ENCODE peak calls at places on chromosomes 16 and 17, in seven cellular contexts. B, M, Z, P, N, Y and D are unnamed samples.

GRCh38 chr16:80948886-80949502 is 57.7 kb downstream of the CMC2 start:
- DNase-seq in B (peak), M (peak), Z (peak), P (peak), N (peak), Y (no peak), D (peak)

GRCh38 chr17:63555475-63556156 is 5.3 kb downstream of the DCAF7 start:
- DNase-seq in B (no peak), M (no peak), Z (no peak), P (no peak), N (no peak), Y (no peak), D (no peak)

GRCh38 chr17:47905221-47905733 is 9.2 kb downstream of the SP2 start:
- DNase-seq in B (no peak), M (peak), Z (peak), P (peak), N (no peak), Y (peak), D (no peak)

GRCh38 chr17:32504166-32504990 is 17.6 kb downstream of the CDK5R1 start:
- DNase-seq in B (no peak), M (peak), Z (no peak), P (no peak), N (no peak), Y (no peak), D (no peak)

GRCh38 chr17:2631211-2631610 is 37.8 kb downstream of the PAFAH1B1 start:
- DNase-seq in B (no peak), M (no peak), Z (no peak), P (no peak), N (no peak), Y (no peak), D (no peak)

GRCh38 chr17:54901230-54901847 is 687 bp downstream of the TOM1L1 start:
- DNase-seq in B (no peak), M (no peak), Z (no peak), P (no peak), N (no peak), Y (no peak), D (no peak)

GRCh38 chr17:38685485-38685884 is 10.7 kb upstream of the EPOP start:
- DNase-seq in B (no peak), M (peak), Z (no peak), P (peak), N (no peak), Y (no peak), D (peak)

GRCh38 chr16:77282345-77282744 is 83.1 kb downstream of the SYCE1L start:
- DNase-seq in B (no peak), M (no peak), Z (no peak), P (no peak), N (no peak), Y (no peak), D (no peak)

GRCh38 chr16:20851601-20852000 is 45.3 kb downstream of the REXO5 start:
- DNase-seq in B (no peak), M (peak), Z (peak), P (peak), N (no peak), Y (peak), D (no peak)

GRCh38 chr16:27106305-27106704 is 39.6 kb downstream of the C16orf82 start:
- DNase-seq in B (no peak), M (no peak), Z (no peak), P (no peak), N (no peak), Y (no peak), D (no peak)

GRCh38 chr16:30567160-30567990 is 4.1 kb downstream of the ZNF688 start:
- DNase-seq in B (no peak), M (no peak), Z (no peak), P (no peak), N (no peak), Y (no peak), D (no peak)

GRCh38 chr17:72600934-72601333 is 480.1 kb downstream of the SOX9 start:
- DNase-seq in B (no peak), M (no peak), Z (no peak), P (no peak), N (no peak), Y (no peak), D (no peak)

GRCh38 chr16:64290461-64290860 is 831.4 kb downstream of the CDH11 start:
- DNase-seq in B (no peak), M (no peak), Z (no peak), P (no peak), N (no peak), Y (no peak), D (peak)

GRCh38 chr17:82116246-82116645 is 18.2 kb upstream of the FASN start:
- DNase-seq in B (no peak), M (no peak), Z (no peak), P (no peak), N (peak), Y (no peak), D (no peak)

GRCh38 chr17:32596666-32597065 is 109.9 kb downstream of the CDK5R1 start:
- DNase-seq in B (no peak), M (no peak), Z (no peak), P (no peak), N (no peak), Y (no peak), D (no peak)

GRCh38 chr16:51149721-51150158 is 1.3 kb downstream of the SALL1 start:
- DNase-seq in B (no peak), M (no peak), Z (peak), P (no peak), N (no peak), Y (no peak), D (no peak)

GRCh38 chr16:20383106-20384029 is 21.2 kb downstream of the PDILT start:
- DNase-seq in B (peak), M (no peak), Z (peak), P (peak), N (peak), Y (peak), D (peak)

GRCh38 chr17:27473748-27474609 is 17.7 kb downstream of the KSR1 start:
- DNase-seq in B (no peak), M (peak), Z (peak), P (peak), N (peak), Y (no peak), D (no peak)

GRCh38 chr17:2954898-2955445 is 108.4 kb downstream of the OR1D5 start:
- DNase-seq in B (no peak), M (no peak), Z (no peak), P (no peak), N (no peak), Y (no peak), D (peak)

GRCh38 chr17:46832945-46833839 is 14.7 kb upstream of the WNT3 start:
- DNase-seq in B (no peak), M (no peak), Z (peak), P (peak), N (no peak), Y (no peak), D (no peak)

GRCh38 chr17:46832306-46832895 is 13.9 kb upstream of the WNT3 start:
- DNase-seq in B (peak), M (no peak), Z (no peak), P (no peak), N (no peak), Y (no peak), D (no peak)

GRCh38 chr17:46833840-46834208 is 15.3 kb upstream of the WNT3 start:
- DNase-seq in B (no peak), M (no peak), Z (no peak), P (no peak), N (no peak), Y (no peak), D (no peak)

GRCh38 chr17:46834846-46835245 is 16.4 kb upstream of the WNT3 start:
- DNase-seq in B (no peak), M (no peak), Z (no peak), P (no peak), N (no peak), Y (no peak), D (no peak)

GRCh38 chr17:46831573-46832305 is 13.2 kb upstream of the WNT3 start:
- DNase-seq in B (no peak), M (no peak), Z (no peak), P (no peak), N (no peak), Y (no peak), D (no peak)
- H3K4me3 ChIP-seq in B (peak), M (no peak), Z (no peak), P (no peak), N (no peak), Y (no peak), D (no peak)

DNA sequence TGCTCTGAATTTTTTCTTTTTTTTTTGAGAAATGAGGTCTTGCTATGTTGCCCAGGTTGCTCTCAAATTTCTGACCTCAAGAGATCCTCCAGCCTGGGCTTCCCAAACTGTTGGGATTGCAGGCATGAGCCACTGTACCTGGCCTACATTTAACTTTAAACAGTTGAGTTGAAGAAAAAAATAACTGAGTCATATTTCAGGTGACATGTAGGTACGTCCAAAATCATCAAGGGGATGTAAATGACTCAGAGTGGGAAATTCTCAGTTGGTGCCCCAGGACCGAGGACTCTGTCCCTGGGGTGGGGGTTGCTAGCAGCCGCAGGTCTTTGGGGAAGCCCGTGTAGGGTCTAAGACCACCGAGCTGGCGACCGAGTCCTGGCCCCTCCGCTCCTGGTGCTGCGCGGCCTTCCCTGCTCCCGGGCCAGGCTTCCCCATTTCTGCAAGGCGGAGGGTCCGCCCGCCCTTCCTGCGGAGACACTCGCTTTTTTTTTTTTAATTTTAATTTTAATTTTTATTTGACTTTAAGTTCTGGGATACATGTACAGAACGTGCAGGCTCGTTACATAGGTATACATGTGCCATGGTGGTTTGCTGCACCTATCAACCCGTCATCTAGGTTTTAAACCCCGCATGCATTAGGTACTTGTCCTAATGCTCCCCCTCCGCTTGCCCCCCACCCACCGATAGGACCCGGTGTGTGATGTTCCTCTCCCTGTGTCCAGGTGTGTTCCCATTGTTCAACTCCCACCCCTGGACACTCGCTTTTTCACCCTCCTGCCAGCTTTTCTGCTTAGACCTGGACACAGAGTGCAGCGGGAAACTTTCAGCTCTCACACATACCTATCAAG is 12.7 kb upstream of the N4BP1 start:
- DNase-seq in B (no peak), M (no peak), Z (no peak), P (no peak), N (no peak), Y (no peak), D (no peak)
- H3K27ac ChIP-seq in B (no peak), M (no peak), Z (no peak), P (no peak), N (no peak), Y (no peak), D (no peak)

GRCh38 chr17:68398731-68399637 is 58.3 kb downstream of the WIPI1 start:
- DNase-seq in B (peak), M (peak), Z (peak), P (peak), N (peak), Y (no peak), D (peak)

GRCh38 chr17:68396226-68396780 is 61.0 kb downstream of the WIPI1 start:
- DNase-seq in B (no peak), M (no peak), Z (no peak), P (no peak), N (no peak), Y (no peak), D (no peak)

GRCh38 chr17:68399638-68400403 is 57.5 kb downstream of the WIPI1 start:
- DNase-seq in B (no peak), M (no peak), Z (no peak), P (no peak), N (no peak), Y (no peak), D (no peak)

GRCh38 chr17:68394608-68395331 is 62.5 kb downstream of the WIPI1 start:
- DNase-seq in B (no peak), M (no peak), Z (no peak), P (no peak), N (no peak), Y (no peak), D (no peak)

DNA sequence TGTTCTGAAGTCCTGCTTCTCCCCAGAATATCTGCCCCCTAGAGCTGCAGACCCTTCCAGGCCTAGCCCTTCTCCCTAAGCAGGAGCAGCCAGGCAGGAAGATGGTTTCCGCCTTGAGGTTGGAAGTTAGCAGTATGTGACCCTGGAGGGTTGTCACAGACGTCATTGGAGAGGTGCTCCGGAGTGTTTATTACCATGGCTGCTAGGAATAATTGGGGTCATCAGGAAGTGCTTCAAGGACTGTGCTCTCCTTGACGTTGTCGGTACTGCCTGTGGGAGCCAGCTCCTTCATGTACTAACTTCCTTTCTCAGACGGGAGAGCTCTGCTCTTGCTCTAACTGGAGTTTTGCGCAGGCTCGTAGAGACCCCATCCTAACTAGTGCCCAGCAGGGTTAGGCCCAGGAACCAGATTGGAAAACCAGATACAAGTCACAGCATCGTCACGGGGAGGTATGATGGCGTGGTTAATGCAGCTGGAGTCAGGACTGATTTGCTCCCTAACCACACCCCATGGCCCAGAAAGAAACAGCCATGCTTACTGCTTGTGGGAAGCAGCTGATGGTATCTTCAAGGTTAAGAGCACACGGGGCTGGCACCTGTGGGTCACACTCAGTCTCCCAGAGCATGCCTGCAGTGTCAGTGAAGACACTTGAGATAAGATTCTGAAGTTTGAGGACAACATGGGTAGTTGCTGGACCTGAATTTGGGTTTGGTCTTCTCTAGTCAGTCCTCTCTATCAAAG is 60.3 kb downstream of the WIPI1 start:
- DNase-seq in B (no peak), M (no peak), Z (no peak), P (peak), N (no peak), Y (no peak), D (no peak)
- H3K4me3 ChIP-seq in B (no peak), M (no peak), Z (no peak), P (no peak), N (no peak), Y (no peak), D (no peak)

DNA sequence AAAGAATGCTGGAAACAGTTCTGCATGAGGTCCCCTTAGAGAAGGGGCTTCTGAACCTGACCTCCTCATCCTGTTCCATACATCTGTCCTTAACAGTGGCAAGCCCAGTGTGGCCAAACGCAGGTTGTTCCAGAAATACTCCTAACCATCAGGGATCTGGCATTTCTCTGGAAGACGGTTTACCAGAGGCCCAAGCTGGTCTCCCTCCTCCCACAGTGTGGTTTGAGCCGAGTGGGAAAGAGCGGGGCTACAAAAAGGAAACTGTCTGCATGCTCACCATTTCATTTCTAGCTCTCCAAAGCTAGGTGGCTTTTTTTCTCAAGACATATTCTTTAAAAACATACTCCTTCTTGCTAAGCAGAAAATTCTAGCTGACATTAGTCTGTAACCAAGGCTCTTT is 6.0 kb downstream of the MXRA7 start:
- DNase-seq in B (no peak), M (no peak), Z (no peak), P (no peak), N (no peak), Y (no peak), D (no peak)
- H3K27ac ChIP-seq in B (no peak), M (peak), Z (no peak), P (no peak), N (no peak), Y (no peak), D (no peak)

GRCh38 chr17:57834146-57834741 is 15.6 kb downstream of the MRPS23 start:
- DNase-seq in B (no peak), M (no peak), Z (no peak), P (peak), N (no peak), Y (peak), D (no peak)
- H3K4me3 ChIP-seq in B (no peak), M (no peak), Z (no peak), P (no peak), N (no peak), Y (peak), D (no peak)

DNA sequence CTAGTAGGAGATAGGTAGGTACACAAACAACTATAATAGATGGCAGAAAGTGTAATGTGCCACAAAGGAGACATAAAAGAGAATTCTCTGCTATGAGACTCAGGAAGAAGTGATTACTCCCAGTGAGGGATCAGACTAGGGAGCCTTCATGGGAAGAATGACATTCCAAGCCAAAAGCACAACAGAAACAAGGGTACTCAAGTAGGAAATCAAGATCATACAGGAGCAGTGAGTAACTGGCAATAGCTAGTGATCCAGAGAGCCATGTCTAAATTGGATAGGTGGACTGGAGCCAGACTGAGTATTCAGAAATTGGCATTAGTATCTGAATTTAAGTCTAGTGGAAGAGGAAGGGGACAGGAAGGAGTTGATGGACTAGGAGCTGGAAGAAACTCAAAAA is 10.7 kb downstream of the RFFL start:
- DNase-seq in B (no peak), M (no peak), Z (no peak), P (no peak), N (no peak), Y (no peak), D (no peak)
- H3K27ac ChIP-seq in B (no peak), M (no peak), Z (no peak), P (no peak), N (no peak), Y (no peak), D (no peak)